ENCODE peak calls at places on chromosome 2, in nine cellular contexts. P, D, B, V, L, U, H, X and A are unnamed samples.

GRCh38 chr2:113178891-113179290 is 5.1 kb downstream of the PSD4 start:
- DNase-seq in D (no peak), H (no peak), P (peak), V (peak), B (no peak), L (no peak), U (no peak), X (no peak), A (no peak)

GRCh38 chr2:207528980-207529329 is 807 bp upstream of the CREB1 start:
- DNase-seq in V (peak), P (peak), L (peak), H (no peak), U (no peak), D (no peak), X (no peak), B (no peak), A (no peak)

GRCh38 chr2:234595829-234596228 is 98.9 kb upstream of the ARL4C start:
- DNase-seq in P (peak), L (no peak), U (peak), X (no peak), D (peak), B (no peak), H (no peak), V (no peak), A (peak)

GRCh38 chr2:240725266-240726060 is 33.8 kb downstream of the AQP12A start:
- DNase-seq in D (no peak), V (no peak), L (no peak), B (no peak), X (no peak), P (no peak), U (no peak), H (no peak), A (no peak)

GRCh38 chr2:128448331-128449225 is 129.9 kb upstream of the HS6ST1 start:
- DNase-seq in P (no peak), X (no peak), B (no peak), V (no peak), H (peak), L (no peak), U (no peak), D (no peak), A (no peak)

GRCh38 chr2:54482725-54483124 is 26.6 kb downstream of the SPTBN1 start:
- DNase-seq in X (peak), D (no peak), B (no peak), U (peak), P (peak), L (no peak), H (peak), V (no peak), A (peak)

GRCh38 chr2:126736133-126736874 is 80.3 kb downstream of the GYPC start:
- DNase-seq in H (no peak), D (no peak), V (no peak), L (no peak), B (no peak), U (peak), P (no peak), X (no peak), A (no peak)

GRCh38 chr2:68193774-68194372 is 36.2 kb downstream of the PNO1 start:
- DNase-seq in L (no peak), V (no peak), H (no peak), D (no peak), U (no peak), P (peak), B (no peak), X (peak), A (peak)

GRCh38 chr2:153388246-153388645 is 90.3 kb downstream of the RPRM start:
- DNase-seq in H (no peak), V (no peak), X (no peak), P (no peak), D (peak), B (no peak), L (no peak), U (no peak), A (no peak)

GRCh38 chr2:188870289-188870688 is 103.9 kb upstream of the COL3A1 start:
- DNase-seq in X (peak), L (no peak), P (peak), B (no peak), H (no peak), V (no peak), U (peak), D (peak), A (peak)

GRCh38 chr2:234158812-234159211 is 108.3 kb downstream of the SPP2 start:
- DNase-seq in U (no peak), P (peak), V (no peak), X (no peak), B (no peak), H (no peak), L (no peak), D (no peak), A (no peak)

GRCh38 chr2:135636982-135637381 is 104.7 kb upstream of the UBXN4 start:
- DNase-seq in B (no peak), L (no peak), X (no peak), V (no peak), P (no peak), D (no peak), H (no peak), U (no peak), A (no peak)

GRCh38 chr2:198325359-198325758 is 521.0 kb downstream of the PLCL1 start:
- DNase-seq in U (no peak), D (no peak), B (no peak), L (no peak), X (no peak), V (no peak), P (no peak), H (no peak), A (no peak)

GRCh38 chr2:230819433-230819832 is 45.3 kb upstream of the ITM2C start:
- DNase-seq in X (no peak), P (no peak), B (no peak), D (no peak), H (no peak), V (no peak), L (no peak), U (no peak), A (no peak)

GRCh38 chr2:184067502-184067901 is 530.8 kb upstream of the ZNF804A start:
- DNase-seq in V (no peak), D (no peak), H (no peak), P (peak), L (no peak), B (no peak), X (no peak), U (no peak), A (no peak)

GRCh38 chr2:158243392-158243791 is 141.7 kb downstream of the UPP2 start:
- DNase-seq in L (no peak), V (no peak), D (no peak), B (no peak), P (no peak), X (no peak), U (no peak), H (no peak), A (no peak)

GRCh38 chr2:188664391-188664790 is 309.8 kb upstream of the COL3A1 start:
- DNase-seq in X (no peak), V (no peak), H (peak), D (no peak), P (no peak), L (no peak), U (no peak), B (no peak), A (no peak)

GRCh38 chr2:204900910-204901309 is 355.6 kb downstream of the PARD3B start:
- DNase-seq in D (no peak), P (no peak), B (no peak), V (no peak), X (no peak), U (no peak), L (no peak), H (no peak), A (no peak)

GRCh38 chr2:177212895-177213856 is 582 bp downstream of the HNRNPA3 start:
- DNase-seq in V (peak), B (no peak), H (peak), P (peak), L (peak), X (peak), D (peak), U (peak), A (peak)

GRCh38 chr2:29309090-29310054 is 194.2 kb downstream of the CLIP4 start:
- DNase-seq in V (peak), D (peak), L (peak), X (peak), B (peak), P (peak), U (peak), H (peak), A (no peak)

GRCh38 chr2:62713837-62714236 is 8.3 kb downstream of the EHBP1 start:
- DNase-seq in D (no peak), B (no peak), P (no peak), V (no peak), X (no peak), H (no peak), L (no peak), U (no peak), A (no peak)

GRCh38 chr2:174615951-174616436 is 18.4 kb upstream of the WIPF1 start:
- DNase-seq in P (peak), D (no peak), V (no peak), L (no peak), B (no peak), U (peak), H (peak), X (peak), A (no peak)

GRCh38 chr2:107469437-107469995 is 357.2 kb upstream of the RGPD4 start:
- DNase-seq in H (no peak), D (no peak), B (no peak), X (no peak), L (no peak), P (no peak), U (no peak), V (no peak), A (no peak)

GRCh38 chr2:40168032-40168431 is 283.9 kb downstream of the SLC8A1 start:
- DNase-seq in V (no peak), U (no peak), X (no peak), B (no peak), H (no peak), L (no peak), P (no peak), D (no peak), A (no peak)

GRCh38 chr2:17476820-17477219 is 41.4 kb downstream of the RAD51AP2 start:
- DNase-seq in X (no peak), V (no peak), P (no peak), B (no peak), U (no peak), L (no peak), H (no peak), D (no peak), A (no peak)

GRCh38 chr2:230908595-230909191 is 16.3 kb downstream of the GPR55 start:
- DNase-seq in X (peak), D (peak), P (peak), U (peak), L (peak), B (no peak), H (no peak), V (no peak), A (peak)

GRCh38 chr2:7031424-7032245 is 114.4 kb downstream of the RNF144A start:
- DNase-seq in H (no peak), V (peak), X (no peak), P (no peak), D (no peak), B (no peak), L (no peak), U (no peak), A (no peak)

GRCh38 chr2:189096769-189097447 is 82.7 kb downstream of the COL5A2 start:
- DNase-seq in L (no peak), D (peak), P (peak), X (peak), H (no peak), U (peak), B (peak), V (no peak), A (peak)

GRCh38 chr2:108271691-108272253 is 16.9 kb upstream of the SULT1C2 start:
- DNase-seq in B (peak), V (no peak), U (no peak), X (peak), L (no peak), P (peak), H (peak), D (peak), A (peak)

GRCh38 chr2:219294356-219295351 is 14.5 kb downstream of the PTPRN start:
- DNase-seq in P (peak), H (peak), L (peak), B (no peak), U (no peak), X (peak), D (peak), V (peak), A (no peak)

GRCh38 chr2:167689444-167689843 is 558.0 kb downstream of the STK39 start:
- DNase-seq in U (no peak), L (no peak), P (no peak), V (no peak), B (no peak), X (no peak), H (no peak), D (no peak), A (no peak)

GRCh38 chr2:55157474-55157884 is 74.6 kb downstream of the CLHC1 start:
- DNase-seq in U (no peak), L (no peak), D (no peak), B (no peak), V (no peak), X (no peak), P (peak), H (no peak), A (no peak)